ENCODE peak calls at places on chromosome 18, in five cellular contexts. R is hepatocyte, X is H1, J is HepG2, A is kidney. V is an unnamed sample. For H3K4me1, the result is how much of the 10 kb centered on the place peaks cover.

GRCh38 chr18:515156-515815 is 14.8 kb upstream of the COLEC12 start:
- DNase-seq in A (no peak), J (no peak), X (peak), R (no peak), V (no peak)

GRCh38 chr18:30920757-30921156 is 121.8 kb downstream of the DSC3 start:
- DNase-seq in J (no peak), X (no peak), R (no peak), A (no peak), V (no peak)

GRCh38 chr18:11501352-11501751 is 108.0 kb upstream of the SLC35G4 start:
- DNase-seq in X (no peak), R (no peak), J (peak), A (no peak), V (no peak)

GRCh38 chr18:54717673-54718435 is 110.4 kb upstream of the RAB27B start:
- DNase-seq in X (peak), J (no peak), A (no peak), R (no peak), V (no peak)

GRCh38 chr18:9924371-9924943 is 10.6 kb downstream of the VAPA start:
- DNase-seq in R (no peak), X (no peak), A (no peak), J (no peak), V (no peak)

GRCh38 chr18:57950542-57950941 is 93.5 kb upstream of the NEDD4L start:
- DNase-seq in R (no peak), X (no peak), A (no peak), J (no peak), V (no peak)

GRCh38 chr18:70931942-70932814 is 643.3 kb downstream of the SOCS6 start:
- DNase-seq in J (peak), X (no peak), A (no peak), R (peak), V (peak)

GRCh38 chr18:69400976-69401474 is 337 bp downstream of the DOK6 start:
- DNase-seq in A (peak), R (no peak), J (no peak), X (peak), V (peak)

GRCh38 chr18:12013186-12013916 is 32.0 kb downstream of the IMPA2 start:
- DNase-seq in J (no peak), A (peak), X (no peak), R (no peak), V (no peak)

GRCh38 chr18:57906852-57907251 is 103.7 kb upstream of the ATP8B1 start:
- DNase-seq in A (no peak), X (peak), J (no peak), R (no peak), V (no peak)

GRCh38 chr18:28411806-28412205 is 234.9 kb upstream of the CDH2 start:
- DNase-seq in R (no peak), X (no peak), J (no peak), A (no peak), V (peak)

GRCh38 chr18:72674710-72675109 is 130.6 kb upstream of the CBLN2 start:
- DNase-seq in R (no peak), J (no peak), X (no peak), A (no peak), V (no peak)

GRCh38 chr18:10936211-10937053 is 212.9 kb downstream of the PIEZO2 start:
- DNase-seq in R (no peak), J (no peak), X (no peak), A (no peak), V (no peak)

GRCh38 chr18:74874351-74874750 is 276.7 kb downstream of the ZNF407 start:
- DNase-seq in A (no peak), J (no peak), R (no peak), X (no peak), V (no peak)

GRCh38 chr18:58095251-58095650 is 51.2 kb downstream of the NEDD4L start:
- DNase-seq in A (no peak), J (no peak), X (no peak), R (no peak), V (no peak)

GRCh38 chr18:59272971-59273935 is at the start of gene RAX:
- DNase-seq in J (no peak), A (peak), X (peak), R (peak), V (peak)

GRCh38 chr18:63285332-63285731 is 34.2 kb downstream of the BCL2 start:
- DNase-seq in A (no peak), R (no peak), X (peak), J (no peak), V (no peak)

GRCh38 chr18:8806105-8806797 is 100.9 kb downstream of the MTCL1 start:
- DNase-seq in J (no peak), R (no peak), A (no peak), X (no peak), V (no peak)

GRCh38 chr18:8805552-8805951 is 100.2 kb downstream of the MTCL1 start:
- DNase-seq in J (no peak), A (no peak), X (no peak), R (no peak), V (no peak)

GRCh38 chr18:8806798-8807501 is 101.6 kb downstream of the MTCL1 start:
- DNase-seq in X (no peak), J (no peak), R (no peak), A (no peak), V (no peak)

GRCh38 chr18:8808001-8808400 is 102.6 kb downstream of the MTCL1 start:
- DNase-seq in A (no peak), R (no peak), J (no peak), X (no peak), V (no peak)

DNA sequence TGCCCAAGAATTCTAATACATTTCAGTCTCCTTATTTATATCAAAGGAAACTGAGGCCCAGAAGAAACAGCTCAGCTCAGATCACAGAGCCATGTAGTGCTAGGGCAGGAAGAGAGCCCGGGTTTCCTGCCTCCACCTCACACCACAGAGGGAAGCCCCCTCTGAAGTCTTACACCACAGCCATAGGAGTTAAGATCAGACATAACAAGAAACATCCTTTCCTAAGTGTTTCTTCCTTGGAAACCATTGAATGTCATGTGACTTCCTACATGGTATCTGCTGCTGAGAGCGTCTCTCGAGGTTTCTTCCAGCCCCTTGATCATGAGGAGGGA is 102.1 kb downstream of the MTCL1 start:
- DNase-seq in X (no peak), A (no peak), R (no peak), J (no peak), V (no peak)
- H3K4me1 ChIP-seq in X (under half), A (under half), R (under half), J (under half), V (under half)

GRCh38 chr18:26017929-26018328 is 72.5 kb downstream of the SS18 start:
- DNase-seq in J (no peak), R (no peak), X (no peak), A (no peak), V (peak)
- TF ChIP-seq CTCF in J (no peak), R (peak), X (no peak), A (no peak), V (peak)

GRCh38 chr18:76386071-76386470 is 109.0 kb downstream of the ZNF516 start:
- DNase-seq in R (no peak), A (no peak), X (no peak), J (no peak), V (no peak)

GRCh38 chr18:76388261-76388660 is 106.8 kb downstream of the ZNF516 start:
- DNase-seq in X (no peak), R (no peak), J (no peak), A (no peak), V (no peak)

GRCh38 chr18:76387608-76388007 is 107.4 kb downstream of the ZNF516 start:
- DNase-seq in X (no peak), R (no peak), J (no peak), A (no peak), V (no peak)

GRCh38 chr18:76385681-76385975 is 109.4 kb downstream of the ZNF516 start:
- DNase-seq in A (no peak), R (no peak), X (no peak), J (no peak), V (no peak)

GRCh38 chr18:76386886-76387285 is 108.2 kb downstream of the ZNF516 start:
- DNase-seq in X (no peak), R (no peak), J (no peak), A (no peak), V (no peak)
- H3K4me1 ChIP-seq in X (under half), R (under half), J (under half), A (under half), V (under half)

DNA sequence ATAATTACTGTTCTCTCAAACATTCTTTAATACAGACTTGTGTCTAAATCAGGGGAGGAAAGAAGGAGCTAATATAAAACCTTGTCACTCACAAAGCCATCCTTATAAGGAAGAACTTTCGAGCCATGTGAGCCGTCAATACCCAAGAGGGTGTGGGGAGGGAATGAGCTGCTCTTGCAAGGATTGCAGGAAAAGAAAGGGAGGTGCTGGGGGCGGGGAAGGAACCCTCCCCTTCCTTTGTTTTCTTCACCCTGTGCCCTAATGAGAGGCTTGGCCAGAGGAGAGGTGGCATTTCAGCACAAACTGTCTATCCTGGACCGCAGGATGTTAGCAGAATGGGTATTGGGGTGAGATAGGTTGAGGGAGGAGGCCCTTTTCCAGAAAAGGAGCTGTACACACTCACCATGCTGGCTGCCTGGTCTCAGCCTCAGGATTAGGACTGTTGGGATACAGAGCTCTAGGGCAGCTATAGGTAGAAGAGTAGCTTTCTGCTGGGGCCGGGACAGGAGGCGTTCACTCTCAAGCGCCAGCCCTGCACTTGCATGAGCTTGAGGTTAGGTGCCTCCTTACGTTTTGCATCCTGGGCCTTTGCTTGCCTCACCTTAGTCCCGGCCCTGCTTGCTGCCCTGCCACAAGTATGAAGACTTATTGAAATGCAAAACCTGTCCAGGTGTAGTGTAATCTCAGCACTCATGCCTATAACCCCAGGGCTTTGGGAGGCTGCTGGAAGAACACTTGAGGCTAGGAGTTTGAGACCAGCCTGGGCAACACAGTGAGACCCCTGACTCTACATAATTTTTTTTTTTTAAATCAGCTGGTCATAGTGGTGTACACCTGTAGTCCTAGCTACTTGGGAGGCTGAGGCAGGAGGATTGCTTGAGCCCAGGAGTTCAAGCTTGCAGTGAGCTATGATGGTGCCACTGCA is 190.5 kb downstream of the LOXHD1 start:
- DNase-seq in R (no peak), J (no peak), X (no peak), A (no peak), V (peak)
- TF ChIP-seq CTCF in R (no peak), J (no peak), X (no peak), A (no peak), V (no peak)

GRCh38 chr18:36321636-36322407 is 24.3 kb downstream of the FHOD3 start:
- DNase-seq in X (peak), A (peak), J (no peak), R (no peak), V (no peak)
- H3K4me1 ChIP-seq in X (under half), A (under half), J (under half), R (under half), V (under half)

GRCh38 chr18:26999797-27000196 is 134.3 kb upstream of the AQP4 start:
- DNase-seq in X (no peak), J (no peak), R (no peak), A (no peak), V (no peak)

GRCh38 chr18:27007880-27008279 is 142.4 kb upstream of the AQP4 start:
- DNase-seq in R (no peak), J (no peak), A (no peak), X (no peak), V (no peak)

GRCh38 chr18:27008575-27008974 is 143.1 kb upstream of the AQP4 start:
- DNase-seq in A (no peak), R (no peak), J (no peak), X (no peak), V (no peak)

GRCh38 chr18:27005589-27005988 is 140.1 kb upstream of the AQP4 start:
- DNase-seq in J (peak), X (no peak), A (no peak), R (peak), V (peak)

DNA sequence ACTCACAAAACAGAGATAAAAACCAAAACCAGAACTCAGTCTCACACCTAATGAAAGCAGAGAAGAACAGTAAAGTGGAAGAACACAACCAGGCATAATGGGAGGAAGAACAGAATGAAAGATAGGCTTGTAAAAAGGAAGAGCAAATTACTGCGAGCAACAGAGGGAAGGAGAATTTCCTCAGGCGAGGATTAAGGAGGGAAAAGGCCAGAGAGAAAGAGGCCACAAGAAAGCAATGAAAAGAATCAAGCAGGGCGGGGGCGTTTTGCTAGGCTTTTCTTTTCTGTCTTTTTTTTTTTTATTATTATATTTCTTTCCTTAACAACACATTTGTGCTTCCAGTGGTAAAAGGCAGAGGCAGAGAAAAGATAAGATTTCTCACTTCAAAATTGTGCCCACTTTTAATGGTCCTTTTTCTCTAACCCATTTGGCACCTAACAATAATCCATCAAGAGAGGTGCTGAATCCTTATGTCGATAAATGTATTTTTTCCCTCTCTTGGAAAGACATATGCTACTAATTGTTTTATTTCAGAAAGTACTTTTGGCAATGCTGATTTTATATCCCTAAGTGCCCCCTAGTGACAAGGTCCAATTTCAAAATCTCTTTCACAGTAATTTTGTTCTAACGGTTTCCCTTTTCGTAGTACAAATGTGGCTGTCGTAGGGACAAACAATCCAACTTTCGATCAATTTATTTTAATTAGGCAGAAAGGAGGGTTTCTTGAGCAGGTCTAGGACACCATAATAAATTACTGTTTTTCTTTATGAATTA is 138.7 kb upstream of the AQP4 start:
- DNase-seq in A (no peak), R (no peak), J (no peak), X (no peak), V (peak)
- TF ChIP-seq CTCF in A (peak), R (peak), J (peak), X (no peak), V (peak)

V was measured in A673.